ENCODE peak calls at places on chromosomes 1 and 21, in four cellular contexts. U, H, B and I are unnamed samples.

GRCh38 chr1:54806931-54807611 is 5.9 kb upstream of the TTC22 start:
- DNase-seq in H (peak; percentile 64), B (peak; percentile 11), U (no peak), I (no peak)

GRCh38 chr21:35508389-35508888 is 459.3 kb upstream of the RUNX1 start:
- DNase-seq in H (peak; percentile 50), U (no peak), B (peak; percentile 65), I (peak; percentile 76)

GRCh38 chr1:227920896-227921295 is 26.8 kb downstream of the WNT9A start:
- DNase-seq in B (no peak), U (no peak), H (no peak), I (no peak)

GRCh38 chr1:231171623-231172197 is 9.9 kb downstream of the TRIM67 start:
- DNase-seq in H (no peak), B (no peak), U (no peak), I (no peak)

GRCh38 chr1:213972141-213972540 is 15.6 kb upstream of the PROX1 start:
- DNase-seq in H (no peak), B (no peak), U (no peak), I (no peak)

GRCh38 chr1:177354247-177354646 is 183.5 kb downstream of the BRINP2 start:
- DNase-seq in U (no peak), B (no peak), H (no peak), I (no peak)

GRCh38 chr1:169124459-169124858 is 18.0 kb downstream of the ATP1B1 start:
- DNase-seq in B (no peak), H (no peak), U (no peak), I (no peak)

GRCh38 chr21:15743593-15743992 is 13.8 kb downstream of the USP25 start:
- DNase-seq in B (no peak), H (no peak), U (no peak), I (no peak)

GRCh38 chr1:17629460-17629859 is 90.0 kb downstream of the ARHGEF10L start:
- DNase-seq in B (no peak), U (no peak), H (no peak), I (no peak)

GRCh38 chr1:15847893-15848142 is 311 bp downstream of the SPEN start:
- DNase-seq in H (no peak), B (no peak), U (no peak), I (no peak)
- TF ChIP-seq POLR2A in H (no peak), B (no peak), U (no peak), I (no peak)

DNA sequence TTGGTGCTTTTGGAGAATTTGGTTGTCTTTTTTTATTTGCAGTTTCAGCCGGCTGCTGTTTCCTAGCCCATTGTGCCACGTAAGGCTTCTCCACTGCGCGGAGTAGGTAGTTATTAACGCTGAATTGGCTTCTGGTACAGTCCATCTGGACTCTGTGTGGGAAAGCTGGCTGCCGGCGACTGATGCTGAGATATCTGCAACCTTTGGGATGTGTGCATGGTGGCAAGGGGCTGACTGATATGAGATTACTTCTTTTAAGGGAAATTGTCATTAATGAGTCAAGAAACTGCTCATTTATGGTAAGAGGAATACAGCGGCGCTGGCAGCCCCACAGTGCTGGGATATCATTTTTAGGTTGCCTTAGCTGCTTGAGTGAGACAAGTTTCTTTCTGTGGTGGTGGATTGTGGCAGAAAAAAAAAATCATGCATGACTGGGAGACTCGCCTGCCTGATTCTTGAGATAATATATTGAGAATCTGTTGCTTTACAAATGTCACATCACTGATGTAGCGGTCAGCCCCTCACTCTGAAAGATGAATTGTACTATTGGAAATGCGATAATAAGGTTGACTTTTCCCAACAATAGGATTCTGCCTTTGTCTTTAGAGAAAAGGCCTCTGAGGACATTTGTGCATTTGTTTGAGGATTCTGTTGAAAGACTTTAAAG is 2.5 kb upstream of the ELAVL4 start:
- DNase-seq in B (no peak), U (no peak), H (no peak), I (no peak)
- H3K4me3 ChIP-seq in B (no peak overlapping the region), U (no peak overlapping the region), H (no peak overlapping the region), I (no peak overlapping the region)

GRCh38 chr1:161176468-161177111 is 717 bp downstream of the B4GALT3 start:
- DNase-seq in H (no peak), B (no peak), U (no peak), I (peak; percentile 57)
- TF ChIP-seq POLR2A in H (no peak), B (no peak), U (no peak), I (no peak)

GRCh38 chr1:235650341-235651169 is 971 bp upstream of the GNG4 start:
- DNase-seq in B (no peak), H (peak; percentile 57), U (no peak), I (peak; percentile 75)
- H3K4me3 ChIP-seq in B (peak overlapping the region; percentile 7), H (peak overlapping the region; percentile 44), U (peak overlapping the region; percentile 23), I (peak overlapping the region; percentile 52)

DNA sequence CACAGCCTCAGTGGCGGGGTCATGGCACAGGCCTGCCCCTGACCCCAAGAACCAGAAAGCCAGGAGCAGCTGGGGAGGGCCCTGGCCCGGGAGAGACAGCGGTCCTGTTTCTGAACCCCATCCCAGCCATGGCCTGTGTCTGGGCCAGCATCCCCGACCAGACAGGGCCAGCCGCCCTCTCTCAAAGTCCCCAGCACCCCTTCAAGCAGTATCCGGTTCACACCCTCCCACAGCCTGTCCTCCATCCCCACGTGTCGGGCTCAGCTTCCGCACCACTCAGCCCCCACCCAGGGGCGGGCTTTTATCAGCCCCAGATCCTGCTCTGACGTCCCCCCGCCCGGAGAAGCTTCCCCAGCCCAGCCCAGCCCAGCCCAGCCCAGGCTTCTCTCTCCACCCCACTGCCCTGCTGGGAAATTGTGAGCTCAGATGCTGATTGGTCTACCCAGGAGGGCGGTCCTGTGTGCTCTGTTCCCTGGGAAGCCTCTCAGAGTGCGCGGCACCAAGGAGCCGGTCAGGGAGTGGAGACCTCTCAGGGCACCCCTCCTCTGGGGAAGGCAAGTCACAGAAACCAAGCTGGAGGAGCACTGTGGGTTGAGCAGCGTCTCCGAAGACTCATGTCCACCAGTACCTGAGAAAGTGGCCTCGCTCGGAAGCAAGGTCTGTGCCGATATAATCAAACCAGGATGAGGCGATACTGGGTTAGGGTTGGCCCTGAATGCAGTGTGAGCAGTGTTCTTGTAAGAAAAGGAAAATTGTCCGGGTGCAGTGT is 4.7 kb upstream of the FAAP20 start:
- DNase-seq in H (peak; percentile 92), B (peak; percentile 85), U (peak; percentile 92), I (peak; percentile 96)
- TF ChIP-seq POLR2A in H (peak; percentile 86), B (peak; percentile 73), U (peak; percentile 75), I (peak; percentile 25)

GRCh38 chr1:173479649-173480048 is 2.5 kb downstream of the PRDX6 start:
- DNase-seq in U (no peak), B (peak; percentile 32), H (no peak), I (no peak)
- H3K4me3 ChIP-seq in U (no peak overlapping the region), B (no peak overlapping the region), H (no peak overlapping the region), I (peak overlapping the region; percentile 7)

DNA sequence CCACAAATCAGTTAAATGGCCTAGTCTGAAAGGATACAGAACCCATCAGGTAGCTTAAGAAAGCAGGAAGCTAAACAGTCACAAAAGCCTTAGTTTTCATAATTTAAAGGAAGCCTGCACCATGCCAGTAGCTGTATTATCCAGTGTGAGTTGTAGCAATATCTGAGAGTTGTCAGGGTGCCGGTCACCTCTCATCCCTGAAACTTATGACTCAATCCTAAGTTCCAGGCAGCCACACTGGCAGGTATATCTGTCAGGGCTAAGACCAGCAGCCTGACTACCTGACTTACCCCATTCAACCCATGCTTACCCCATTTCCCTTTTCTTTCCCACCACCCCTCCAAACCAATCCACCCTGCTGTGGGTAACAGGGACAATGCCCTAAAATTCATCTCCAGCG is 37.8 kb upstream of the LPAR3 start:
- DNase-seq in H (no peak), B (no peak), U (no peak), I (no peak)
- TF ChIP-seq POLR2A in H (no peak), B (no peak), U (no peak), I (no peak)

GRCh38 chr1:43828574-43828973 is 105.0 kb upstream of the ARTN start:
- DNase-seq in H (no peak), B (no peak), U (no peak), I (no peak)

GRCh38 chr1:43822040-43822439 is 111.6 kb upstream of the ARTN start:
- DNase-seq in B (peak; percentile 93), H (no peak), U (peak; percentile 53), I (no peak)

GRCh38 chr1:43819354-43819753 is 112.0 kb downstream of the ST3GAL3 start:
- DNase-seq in B (no peak), H (no peak), U (no peak), I (no peak)

GRCh38 chr1:43821471-43821870 is 112.1 kb upstream of the ARTN start:
- DNase-seq in B (no peak), H (no peak), U (no peak), I (no peak)

DNA sequence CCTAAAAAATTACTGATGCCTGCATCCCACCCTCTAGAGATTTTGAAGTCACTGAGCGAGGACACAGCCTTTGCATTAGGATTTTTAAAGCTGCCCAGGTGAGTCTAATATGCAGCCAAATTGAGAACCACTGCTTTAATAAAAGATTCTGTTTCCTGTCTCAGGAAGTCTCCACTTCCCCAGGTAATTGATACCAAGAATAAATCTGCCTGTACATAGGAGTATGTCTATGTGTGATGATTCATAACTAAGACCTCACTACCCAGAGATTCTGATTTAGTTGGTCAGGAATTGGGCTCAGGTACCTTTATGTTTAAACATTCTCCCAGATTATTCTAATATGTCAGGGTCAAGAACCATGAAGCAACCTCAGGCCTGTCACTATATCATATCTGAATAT is 108.8 kb upstream of the ARTN start:
- DNase-seq in H (no peak), U (no peak), B (no peak), I (no peak)
- H3K4me3 ChIP-seq in H (no peak overlapping the region), U (no peak overlapping the region), B (no peak overlapping the region), I (no peak overlapping the region)

GRCh38 chr1:30765610-30766434 is 8.2 kb upstream of the LAPTM5 start:
- DNase-seq in B (no peak), U (no peak), H (no peak), I (no peak)
- TF ChIP-seq POLR2A in B (no peak), U (no peak), H (no peak), I (no peak)